ENCODE peak calls at places on chromosomes 13 and 19, in five cellular contexts. One of them, this sample, is unnamed.

GRCh38 chr19:29680447-29680846 is 15.2 kb downstream of the PLEKHF1 start:
- DNase-seq in HuH-7: no peak
- DNase-seq in caudate nucleus: no peak
- DNase-seq in substantia nigra: no peak
- DNase-seq in left lung: peak; percentile 92
- DNase-seq in this sample: peak; percentile 37

GRCh38 chr13:110282316-110282841 is 24.6 kb downstream of the COL4A1 start:
- DNase-seq in substantia nigra: no peak
- DNase-seq in left lung: no peak
- DNase-seq in caudate nucleus: no peak
- DNase-seq in HuH-7: no peak
- DNase-seq in this sample: no peak

GRCh38 chr13:28022848-28023518 is 34.5 kb upstream of the URAD start:
- DNase-seq in left lung: no peak
- DNase-seq in caudate nucleus: no peak
- DNase-seq in substantia nigra: no peak
- DNase-seq in HuH-7: no peak
- DNase-seq in this sample: no peak

GRCh38 chr13:106548064-106548696 is 12.7 kb upstream of the EFNB2 start:
- DNase-seq in left lung: no peak
- DNase-seq in HuH-7: no peak
- DNase-seq in substantia nigra: no peak
- DNase-seq in caudate nucleus: no peak
- DNase-seq in this sample: no peak

GRCh38 chr13:104779311-104779710 is 1713.1 kb upstream of the SLC10A2 start:
- DNase-seq in substantia nigra: no peak
- DNase-seq in left lung: no peak
- DNase-seq in caudate nucleus: no peak
- DNase-seq in HuH-7: no peak
- DNase-seq in this sample: no peak

GRCh38 chr13:99033814-99034213 is 56.0 kb upstream of the DOCK9 start:
- DNase-seq in left lung: no peak
- DNase-seq in HuH-7: no peak
- DNase-seq in substantia nigra: peak; percentile 8
- DNase-seq in caudate nucleus: no peak
- DNase-seq in this sample: peak; percentile 61

GRCh38 chr13:99803141-99803540 is 168.4 kb downstream of the ZIC5 start:
- DNase-seq in HuH-7: no peak
- DNase-seq in substantia nigra: peak; percentile 21
- DNase-seq in left lung: no peak
- DNase-seq in caudate nucleus: peak; percentile 11
- DNase-seq in this sample: peak; percentile 37

GRCh38 chr19:45468159-45468651 is 409 bp downstream of the FOSB start:
- DNase-seq in caudate nucleus: no peak
- DNase-seq in substantia nigra: no peak
- DNase-seq in left lung: peak; percentile 80
- DNase-seq in HuH-7: no peak
- DNase-seq in this sample: no peak

GRCh38 chr13:93409001-93409400 is 182.4 kb downstream of the GPC6 start:
- DNase-seq in HuH-7: no peak
- DNase-seq in substantia nigra: no peak
- DNase-seq in caudate nucleus: no peak
- DNase-seq in left lung: no peak
- DNase-seq in this sample: no peak

GRCh38 chr13:104534847-104535246 is 1468.6 kb upstream of the SLC10A2 start:
- DNase-seq in left lung: no peak
- DNase-seq in substantia nigra: no peak
- DNase-seq in HuH-7: peak; percentile 6
- DNase-seq in caudate nucleus: no peak
- DNase-seq in this sample: no peak

GRCh38 chr13:40789275-40790231 is at the start of gene SLC25A15:
- DNase-seq in left lung: peak; percentile 96
- DNase-seq in substantia nigra: peak; percentile 25
- DNase-seq in HuH-7: peak; percentile 75
- DNase-seq in caudate nucleus: peak; percentile 56
- DNase-seq in this sample: peak; percentile 45

GRCh38 chr19:18684642-18684993 is 1.1 kb downstream of the CRTC1 start:
- DNase-seq in HuH-7: no peak
- DNase-seq in left lung: no peak
- DNase-seq in substantia nigra: no peak
- DNase-seq in caudate nucleus: no peak
- DNase-seq in this sample: no peak

GRCh38 chr19:46147791-46148288 is at the start of gene IGFL2:
- DNase-seq in caudate nucleus: no peak
- DNase-seq in left lung: no peak
- DNase-seq in HuH-7: no peak
- DNase-seq in substantia nigra: no peak
- DNase-seq in this sample: no peak

GRCh38 chr19:8233370-8233769 is 24.2 kb downstream of the CERS4 start:
- DNase-seq in caudate nucleus: no peak
- DNase-seq in left lung: no peak
- DNase-seq in HuH-7: no peak
- DNase-seq in substantia nigra: no peak
- DNase-seq in this sample: no peak

GRCh38 chr13:102580552-102581169 is 16.1 kb upstream of the TPP2 start:
- DNase-seq in substantia nigra: no peak
- DNase-seq in left lung: no peak
- DNase-seq in caudate nucleus: no peak
- DNase-seq in HuH-7: no peak
- DNase-seq in this sample: peak; percentile 83

This sample was measured in midbrain.